ENCODE peak calls at places on chromosome 2, in eight cellular contexts. One of them, this sample, is unnamed.

GRCh38 chr2:18132697-18133096 is 254.2 kb downstream of the KCNS3 start:
- DNase-seq in HuH-7.5: no peak
- DNase-seq in hepatocyte: no peak
- DNase-seq in T-helper 2 cell: no peak
- DNase-seq in upper lobe of right lung: no peak
- DNase-seq in astrocyte of the hippocampus: peak
- DNase-seq in mucosa of gallbladder: no peak
- DNase-seq in memory B cell: no peak
- DNase-seq in this sample: no peak

GRCh38 chr2:219418570-219419189 is 503 bp downstream of the DES start:
- DNase-seq in HuH-7.5: no peak
- DNase-seq in hepatocyte: no peak
- DNase-seq in T-helper 2 cell: no peak
- DNase-seq in upper lobe of right lung: no peak
- DNase-seq in astrocyte of the hippocampus: no peak
- DNase-seq in mucosa of gallbladder: no peak
- DNase-seq in memory B cell: no peak
- DNase-seq in this sample: no peak

GRCh38 chr2:54520687-54521086 is 64.6 kb downstream of the SPTBN1 start:
- DNase-seq in HuH-7.5: no peak
- DNase-seq in hepatocyte: no peak
- DNase-seq in T-helper 2 cell: no peak
- DNase-seq in upper lobe of right lung: no peak
- DNase-seq in astrocyte of the hippocampus: peak
- DNase-seq in mucosa of gallbladder: no peak
- DNase-seq in memory B cell: no peak
- DNase-seq in this sample: no peak

GRCh38 chr2:11532434-11533055 is 1.3 kb upstream of the GREB1 start:
- DNase-seq in HuH-7.5: no peak
- DNase-seq in hepatocyte: no peak
- DNase-seq in T-helper 2 cell: no peak
- DNase-seq in upper lobe of right lung: no peak
- DNase-seq in astrocyte of the hippocampus: peak
- DNase-seq in mucosa of gallbladder: no peak
- DNase-seq in memory B cell: no peak
- DNase-seq in this sample: no peak

GRCh38 chr2:130355578-130356431 is at the start of gene PTPN18:
- DNase-seq in HuH-7.5: peak
- DNase-seq in hepatocyte: peak
- DNase-seq in T-helper 2 cell: peak
- DNase-seq in upper lobe of right lung: peak
- DNase-seq in astrocyte of the hippocampus: peak
- DNase-seq in mucosa of gallbladder: peak
- DNase-seq in memory B cell: peak
- DNase-seq in this sample: peak

GRCh38 chr2:75186829-75187228 is 12.5 kb downstream of the TACR1 start:
- DNase-seq in HuH-7.5: no peak
- DNase-seq in hepatocyte: no peak
- DNase-seq in T-helper 2 cell: no peak
- DNase-seq in upper lobe of right lung: no peak
- DNase-seq in astrocyte of the hippocampus: peak
- DNase-seq in mucosa of gallbladder: no peak
- DNase-seq in memory B cell: no peak
- DNase-seq in this sample: no peak

GRCh38 chr2:122516775-122517174 is 761.3 kb downstream of the TSN start:
- DNase-seq in HuH-7.5: no peak
- DNase-seq in hepatocyte: no peak
- DNase-seq in T-helper 2 cell: no peak
- DNase-seq in upper lobe of right lung: no peak
- DNase-seq in astrocyte of the hippocampus: no peak
- DNase-seq in mucosa of gallbladder: no peak
- DNase-seq in memory B cell: no peak
- DNase-seq in this sample: peak

GRCh38 chr2:148524519-148524919 is 120.0 kb upstream of the EPC2 start:
- DNase-seq in HuH-7.5: no peak
- DNase-seq in hepatocyte: no peak
- DNase-seq in T-helper 2 cell: no peak
- DNase-seq in upper lobe of right lung: no peak
- DNase-seq in astrocyte of the hippocampus: peak
- DNase-seq in mucosa of gallbladder: no peak
- DNase-seq in memory B cell: no peak
- DNase-seq in this sample: no peak

GRCh38 chr2:142048581-142048980 is 82.2 kb downstream of the LRP1B start:
- DNase-seq in HuH-7.5: no peak
- DNase-seq in hepatocyte: no peak
- DNase-seq in T-helper 2 cell: no peak
- DNase-seq in upper lobe of right lung: no peak
- DNase-seq in astrocyte of the hippocampus: no peak
- DNase-seq in mucosa of gallbladder: no peak
- DNase-seq in memory B cell: no peak
- DNase-seq in this sample: no peak

GRCh38 chr2:62485780-62486765 is 19.9 kb downstream of the TMEM17 start:
- DNase-seq in HuH-7.5: peak
- DNase-seq in hepatocyte: no peak
- DNase-seq in T-helper 2 cell: no peak
- DNase-seq in upper lobe of right lung: no peak
- DNase-seq in astrocyte of the hippocampus: peak
- DNase-seq in mucosa of gallbladder: no peak
- DNase-seq in memory B cell: no peak
- DNase-seq in this sample: no peak

GRCh38 chr2:10139536-10139935 is 17.0 kb downstream of the RRM2 start:
- DNase-seq in HuH-7.5: no peak
- DNase-seq in hepatocyte: no peak
- DNase-seq in T-helper 2 cell: no peak
- DNase-seq in upper lobe of right lung: no peak
- DNase-seq in astrocyte of the hippocampus: no peak
- DNase-seq in mucosa of gallbladder: no peak
- DNase-seq in memory B cell: no peak
- DNase-seq in this sample: no peak

GRCh38 chr2:27572439-27572838 is 10.4 kb upstream of the ZNF512 start:
- DNase-seq in HuH-7.5: no peak
- DNase-seq in hepatocyte: no peak
- DNase-seq in T-helper 2 cell: no peak
- DNase-seq in upper lobe of right lung: no peak
- DNase-seq in astrocyte of the hippocampus: no peak
- DNase-seq in mucosa of gallbladder: no peak
- DNase-seq in memory B cell: no peak
- DNase-seq in this sample: no peak

GRCh38 chr2:200156140-200156858 is 150.2 kb upstream of the SPATS2L start:
- DNase-seq in HuH-7.5: no peak
- DNase-seq in hepatocyte: peak
- DNase-seq in T-helper 2 cell: no peak
- DNase-seq in upper lobe of right lung: no peak
- DNase-seq in astrocyte of the hippocampus: peak
- DNase-seq in mucosa of gallbladder: peak
- DNase-seq in memory B cell: no peak
- DNase-seq in this sample: no peak

This sample was measured in left kidney.